ENCODE peak calls at places on chromosomes 6 and 20, in five cellular contexts. X, R, Q, D and F are unnamed samples.

GRCh38 chr6:168428052-168428829 is 12.7 kb upstream of the SMOC2 start:
- DNase-seq in X (no peak), D (no peak), R (no peak), Q (no peak), F (no peak)

GRCh38 chr6:80437186-80437585 is 330.7 kb downstream of the BCKDHB start:
- DNase-seq in R (no peak), D (no peak), Q (no peak), X (no peak), F (no peak)

GRCh38 chr6:39357998-39358686 is 35.6 kb upstream of the KCNK16 start:
- DNase-seq in X (no peak), D (no peak), Q (no peak), R (no peak), F (no peak)

GRCh38 chr20:682123-682522 is 6.5 kb upstream of the SCRT2 start:
- DNase-seq in Q (no peak), D (no peak), R (no peak), X (no peak), F (no peak)

GRCh38 chr20:31691646-31692275 is 30.9 kb downstream of the BCL2L1 start:
- DNase-seq in X (peak), R (no peak), Q (no peak), D (no peak), F (no peak)

GRCh38 chr6:78561015-78561414 is 306.3 kb upstream of the IRAK1BP1 start:
- DNase-seq in Q (no peak), D (no peak), X (no peak), R (no peak), F (no peak)

GRCh38 chr6:33886673-33887144 is 82.9 kb upstream of the MLN start:
- DNase-seq in X (no peak), R (no peak), Q (no peak), D (peak), F (no peak)

GRCh38 chr6:34851361-34851760 is 36.5 kb downstream of the TAF11 start:
- DNase-seq in R (no peak), X (no peak), D (no peak), Q (no peak), F (no peak)

GRCh38 chr6:168319279-168320051 is at the start of gene DACT2:
- DNase-seq in R (no peak), X (no peak), D (peak), Q (peak), F (peak)

GRCh38 chr20:772806-773205 is 4.5 kb upstream of the SLC52A3 start:
- DNase-seq in Q (no peak), R (no peak), X (no peak), D (no peak), F (peak)

GRCh38 chr6:77389402-77389801 is 73.9 kb downstream of the HTR1B start:
- DNase-seq in R (no peak), D (no peak), X (no peak), Q (no peak), F (no peak)

GRCh38 chr6:37840143-37840939 is 20.8 kb downstream of the ZFAND3 start:
- DNase-seq in X (no peak), D (no peak), R (no peak), Q (no peak), F (no peak)

GRCh38 chr6:105424177-105424783 is 21.4 kb upstream of the PREP start:
- DNase-seq in D (no peak), Q (peak), X (peak), R (peak), F (peak)

GRCh38 chr6:112188906-112189305 is 65.5 kb downstream of the LAMA4 start:
- DNase-seq in R (no peak), D (no peak), X (no peak), Q (no peak), F (no peak)

GRCh38 chr20:48763183-48764030 is 64.4 kb downstream of the PREX1 start:
- DNase-seq in R (peak), X (no peak), Q (no peak), D (no peak), F (peak)

GRCh38 chr6:137848672-137849071 is 18.4 kb upstream of the TNFAIP3 start:
- DNase-seq in D (no peak), R (no peak), Q (no peak), X (no peak), F (no peak)

GRCh38 chr6:170553686-170554085 is 483 bp upstream of the TBP start:
- DNase-seq in X (no peak), R (peak), D (peak), Q (no peak), F (no peak)

GRCh38 chr20:50737352-50737751 is 6.0 kb downstream of the PARD6B start:
- DNase-seq in Q (no peak), X (no peak), R (no peak), D (no peak), F (no peak)

GRCh38 chr20:64049060-64049886 is at the start of gene SOX18:
- DNase-seq in D (no peak), Q (peak), R (peak), X (peak), F (peak)

GRCh38 chr6:137688230-137688971 is 178.7 kb upstream of the TNFAIP3 start:
- DNase-seq in X (no peak), Q (no peak), R (no peak), D (no peak), F (no peak)

GRCh38 chr6:76831299-76831698 is 632.0 kb downstream of the HTR1B start:
- DNase-seq in Q (no peak), D (no peak), R (no peak), X (no peak), F (no peak)

GRCh38 chr20:60071965-60072364 is 113.7 kb downstream of the CDH26 start:
- DNase-seq in R (no peak), D (no peak), X (no peak), Q (no peak), F (no peak)

DNA sequence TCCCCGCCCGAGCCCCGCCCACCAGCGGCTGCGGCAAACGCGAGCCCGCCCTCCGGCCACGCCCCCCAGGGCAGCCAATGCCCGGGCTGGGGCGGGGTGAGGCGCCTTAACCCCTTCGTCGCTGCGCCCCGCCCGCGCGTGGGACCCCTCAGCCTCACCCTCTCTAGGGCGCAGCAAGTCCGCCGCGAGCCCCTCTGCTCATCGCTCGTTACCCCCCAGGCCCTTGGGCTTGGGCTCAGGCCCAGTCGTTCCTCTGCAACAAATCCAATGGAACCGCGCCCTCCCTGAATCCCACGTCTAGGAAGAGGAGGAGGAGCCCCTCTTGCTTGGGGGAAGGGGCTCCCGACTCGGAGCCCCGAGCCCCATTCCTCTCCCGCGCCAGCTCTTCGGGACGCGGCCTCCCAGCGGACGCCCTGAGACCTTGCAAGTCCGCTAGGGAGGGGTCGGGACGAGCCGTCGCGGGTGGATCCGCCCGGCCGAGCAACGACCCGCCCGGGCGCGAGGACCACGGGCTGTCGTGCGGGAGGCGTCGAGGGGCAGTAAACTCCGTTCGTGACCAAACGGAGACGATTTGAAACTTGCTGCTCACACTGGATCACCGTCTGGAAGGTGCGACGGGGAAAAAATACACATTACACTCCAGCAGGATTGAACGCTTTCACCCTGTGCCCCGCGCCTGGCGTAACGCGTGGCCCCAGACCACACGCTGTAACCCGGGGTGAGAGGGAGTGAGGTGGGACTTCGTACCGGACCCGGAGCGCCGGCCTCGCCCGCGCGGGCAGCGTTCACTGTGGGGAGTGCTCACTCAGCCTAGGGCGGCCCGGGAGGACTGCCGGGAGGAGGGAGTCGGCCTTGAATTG is 463 bp upstream of the LZTS3 start:
- DNase-seq in Q (peak), R (peak), D (peak), X (peak), F (peak)
- TF ChIP-seq CTCF in Q (peak), R (no peak), D (peak), X (peak), F (no peak)

DNA sequence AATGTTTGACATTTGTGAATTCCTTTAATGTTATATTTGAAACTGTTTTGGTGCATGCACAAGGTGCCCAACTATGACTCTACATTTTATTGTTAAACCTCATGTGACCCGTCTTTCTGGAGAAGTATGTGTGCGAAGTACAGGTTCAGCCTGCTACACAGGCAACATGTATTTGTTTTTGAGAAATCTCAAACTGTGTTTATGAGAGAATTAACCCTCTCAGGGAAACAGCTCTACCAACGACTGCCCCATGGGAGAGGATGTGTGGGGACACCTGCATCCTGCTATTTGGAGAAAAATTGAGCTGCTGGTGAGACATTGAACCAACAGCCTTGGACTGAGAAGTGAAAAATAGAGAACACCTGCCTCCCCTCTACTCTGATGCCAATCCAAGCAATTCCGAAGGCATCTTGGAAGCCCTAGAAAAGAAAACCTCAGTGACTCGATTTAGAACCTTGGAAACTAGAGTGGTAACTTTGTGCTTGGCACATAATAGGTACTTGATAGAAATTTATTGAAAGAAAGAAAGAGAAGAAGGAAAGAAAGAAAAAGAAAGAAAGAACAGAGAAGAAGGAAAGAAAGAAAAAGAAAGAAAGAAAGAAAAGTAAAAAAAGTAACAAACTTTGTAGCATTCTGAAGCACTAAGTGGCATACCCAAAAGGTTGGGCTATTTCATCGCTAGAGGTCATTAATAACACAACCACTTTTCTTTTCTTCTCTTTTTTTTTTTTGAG is 2.9 kb upstream of the AKAP12 start:
- DNase-seq in Q (no peak), R (no peak), D (peak), X (no peak), F (no peak)
- TF ChIP-seq CTCF in Q (no peak), R (no peak), D (no peak), X (no peak), F (no peak)

GRCh38 chr20:45935416-45936046 is 1.0 kb downstream of the PCIF1 start:
- DNase-seq in X (no peak), D (no peak), Q (no peak), R (no peak), F (no peak)

GRCh38 chr20:45937765-45938164 is 3.3 kb downstream of the PCIF1 start:
- DNase-seq in Q (no peak), D (no peak), X (peak), R (no peak), F (no peak)

GRCh38 chr20:45934587-45935415 is at the start of gene PCIF1:
- DNase-seq in R (peak), D (peak), X (peak), Q (peak), F (peak)

GRCh38 chr20:45934046-45934586 is 367 bp upstream of the PCIF1 start:
- DNase-seq in Q (peak), X (peak), D (peak), R (no peak), F (peak)

DNA sequence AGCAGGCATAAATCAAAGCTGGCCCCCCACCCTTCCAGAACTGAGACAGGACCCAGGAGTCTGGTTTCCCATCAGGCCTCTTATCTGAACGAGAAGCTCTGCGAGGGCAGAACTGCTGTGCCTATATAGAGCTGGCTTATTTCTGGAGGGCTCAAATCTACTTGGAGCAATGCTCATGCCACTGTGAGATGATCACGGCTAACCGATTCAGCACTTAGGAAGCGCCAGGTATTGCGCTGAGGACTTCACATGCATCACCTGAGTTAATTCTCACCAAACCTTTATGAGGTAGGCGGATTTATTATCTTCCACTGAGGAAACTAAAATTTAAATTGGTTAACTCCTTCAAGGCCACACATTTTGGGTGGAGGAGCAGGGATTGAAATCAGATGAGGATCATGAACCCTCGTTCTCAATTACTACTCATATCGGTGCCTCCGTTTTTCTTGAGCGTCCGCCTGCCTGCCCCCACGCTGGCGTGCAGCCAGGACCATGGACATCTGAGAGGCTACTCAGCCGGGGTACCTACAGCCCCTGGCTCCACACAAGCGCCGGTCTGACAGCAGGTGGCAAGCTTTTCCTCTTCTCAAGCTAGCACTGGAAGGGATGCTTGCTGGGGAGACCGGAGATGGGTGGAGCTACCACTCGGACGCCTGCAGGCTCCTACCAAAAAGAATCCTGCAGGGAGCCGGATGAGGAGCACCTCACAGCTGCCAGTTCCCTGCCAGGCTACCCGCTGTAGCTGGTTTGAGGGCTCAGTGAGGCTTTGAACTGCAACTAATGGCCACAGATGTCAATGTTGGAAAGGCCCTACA is 1.0 kb upstream of the PCIF1 start:
- DNase-seq in D (peak), X (peak), R (peak), Q (peak), F (peak)
- TF ChIP-seq CTCF in D (peak), X (no peak), R (no peak), Q (no peak), F (no peak)

DNA sequence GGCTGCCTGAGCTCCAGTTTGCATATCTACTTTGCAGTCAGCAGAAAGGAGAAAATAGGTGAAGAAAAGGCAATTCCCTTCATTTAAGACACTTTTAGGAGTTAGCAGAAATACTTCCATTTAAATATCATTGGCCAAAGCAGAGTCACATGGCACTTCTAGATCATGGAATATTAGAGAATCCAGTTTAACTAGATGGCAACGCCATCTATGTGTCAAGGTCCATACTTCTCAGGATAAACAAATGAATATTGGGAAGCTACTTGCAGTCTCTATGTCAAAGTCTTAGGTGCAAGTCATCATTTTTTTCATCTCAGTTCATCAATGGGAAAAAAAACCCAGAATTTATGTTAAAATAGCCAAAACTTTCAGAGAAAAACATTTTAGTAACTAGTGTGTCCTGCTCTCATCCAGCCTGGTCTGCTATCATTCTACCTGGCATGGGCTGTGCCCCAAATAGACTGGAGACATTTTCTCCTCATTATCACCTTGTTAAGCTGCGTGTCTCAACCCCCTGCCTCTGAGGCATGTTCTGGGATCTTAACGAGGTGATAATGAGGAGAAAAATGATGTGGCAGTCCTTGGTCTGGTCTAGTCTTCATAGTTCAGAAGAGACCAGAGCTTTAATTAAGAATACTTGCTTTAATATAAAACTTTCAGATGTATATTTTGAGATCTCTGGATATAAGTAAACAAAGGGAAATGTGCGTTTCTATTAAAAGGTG is 227.3 kb downstream of the TBX18 start:
- DNase-seq in Q (no peak), R (no peak), D (no peak), X (no peak), F (no peak)
- TF ChIP-seq CTCF in Q (no peak), R (no peak), D (no peak), X (no peak), F (no peak)

GRCh38 chr6:41561386-41561785 is 15.2 kb downstream of the FOXP4 start:
- DNase-seq in D (no peak), Q (no peak), R (no peak), X (no peak), F (no peak)

GRCh38 chr6:41562633-41562975 is 16.4 kb downstream of the FOXP4 start:
- DNase-seq in Q (no peak), R (no peak), X (no peak), D (no peak), F (no peak)

GRCh38 chr6:41564448-41565142 is 18.4 kb downstream of the FOXP4 start:
- DNase-seq in R (no peak), D (no peak), X (no peak), Q (no peak), F (no peak)

GRCh38 chr6:41561931-41562632 is 15.9 kb downstream of the FOXP4 start:
- DNase-seq in Q (no peak), R (no peak), X (no peak), D (no peak), F (no peak)

DNA sequence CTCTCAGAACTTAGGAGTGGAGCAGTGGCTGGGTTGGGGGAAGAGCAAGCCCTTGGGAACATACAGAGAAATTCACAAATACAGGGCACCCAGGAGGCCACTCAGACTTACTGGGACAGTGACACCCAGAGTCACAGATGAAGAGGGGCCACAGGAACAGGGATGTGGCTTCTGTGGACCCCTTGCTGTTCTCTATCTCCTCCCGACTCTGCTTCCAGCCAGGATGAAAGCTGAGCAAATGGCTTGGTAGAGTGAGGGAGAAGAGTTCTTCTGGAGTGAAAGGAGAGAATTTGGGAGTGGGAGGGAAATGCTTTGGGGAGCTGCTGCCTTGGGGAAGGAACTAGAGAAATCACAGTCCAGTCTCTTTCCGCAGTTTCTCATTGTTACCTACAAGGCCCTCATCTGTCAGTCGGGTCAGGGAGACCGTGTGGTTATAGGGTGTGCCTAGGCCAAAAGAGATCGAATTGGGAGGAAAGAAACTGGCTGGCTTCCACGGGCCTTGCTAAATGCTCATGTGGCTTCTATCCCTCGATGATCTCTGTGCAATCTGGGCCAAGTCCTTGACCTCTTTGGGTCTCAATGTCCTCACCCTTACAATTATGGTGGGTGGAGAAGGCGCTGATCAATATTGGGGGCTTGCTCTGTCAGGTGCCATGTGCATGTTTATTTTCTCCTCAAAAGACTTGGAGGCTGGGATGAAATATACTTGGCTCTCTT is 17.0 kb downstream of the FOXP4 start:
- DNase-seq in R (no peak), X (no peak), Q (no peak), D (no peak), F (no peak)
- TF ChIP-seq CTCF in R (no peak), X (no peak), Q (no peak), D (no peak), F (no peak)

GRCh38 chr6:84242265-84242664 is 14.8 kb upstream of the CEP162 start:
- DNase-seq in D (no peak), R (no peak), X (peak), Q (no peak), F (no peak)

DNA sequence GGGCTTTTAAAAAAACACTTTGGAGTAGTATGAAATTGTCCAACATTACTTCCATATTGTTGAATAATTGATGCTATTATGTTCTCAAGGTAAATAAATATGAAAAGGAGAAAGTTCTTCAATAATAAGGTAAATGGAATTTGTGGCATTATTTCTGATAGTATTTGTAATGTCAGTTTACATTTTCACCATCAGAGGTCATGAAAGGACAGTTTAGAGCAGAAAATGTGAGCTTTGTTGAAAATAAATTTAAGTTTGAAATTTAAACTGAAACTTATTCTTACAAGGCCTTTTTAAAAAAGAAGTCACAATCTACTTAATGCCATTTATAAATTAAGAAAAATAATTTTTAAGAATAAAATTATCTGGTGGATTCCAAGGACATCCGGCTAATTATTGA is 15.8 kb upstream of the CEP162 start:
- DNase-seq in X (no peak), R (no peak), D (no peak), Q (no peak), F (no peak)
- TF ChIP-seq CTCF in X (no peak), R (no peak), D (no peak), Q (no peak), F (no peak)

GRCh38 chr6:29617782-29618557 is 15.0 kb downstream of the GABBR1 start:
- DNase-seq in D (no peak), Q (no peak), R (peak), X (no peak), F (no peak)
- TF ChIP-seq CTCF in D (no peak), Q (no peak), R (peak), X (peak), F (peak)